ENCODE peak calls at places on chromosomes 11 and 22, in eight cellular contexts. V, P, R, J, M, X, S and D are unnamed samples.

GRCh38 chr22:35540600-35541253 is at the start of gene RASD2:
- DNase-seq in V (no peak), P (peak; percentile 60), R (peak; percentile 55), J (no peak), M (peak; percentile 39), X (peak; percentile 48), S (no peak), D (peak; percentile 44)

GRCh38 chr11:94526645-94527438 is 14.6 kb downstream of the C11orf97 start:
- DNase-seq in V (no peak), P (no peak), R (no peak), J (no peak), M (no peak), X (no peak), S (no peak), D (no peak)

GRCh38 chr11:125345706-125346561 is 150.1 kb downstream of the FEZ1 start:
- DNase-seq in V (peak; percentile 82), P (peak; percentile 84), R (peak; percentile 83), J (peak; percentile 71), M (peak; percentile 84), X (peak; percentile 66), S (peak; percentile 94), D (peak; percentile 82)

GRCh38 chr11:74018331-74019005 is 9.6 kb upstream of the UCP3 start:
- DNase-seq in V (peak; percentile 41), P (peak; percentile 84), R (no peak), J (no peak), M (peak; percentile 95), X (no peak), S (peak; percentile 91), D (no peak)

GRCh38 chr22:30425616-30426394 is at the start of gene MTFP1:
- DNase-seq in V (peak; percentile 56), P (peak; percentile 74), R (peak; percentile 79), J (peak; percentile 63), M (peak; percentile 67), X (peak; percentile 64), S (peak; percentile 61), D (peak; percentile 59)

GRCh38 chr11:55773138-55773537 is at the start of gene OR5D13:
- DNase-seq in V (no peak), P (no peak), R (no peak), J (no peak), M (no peak), X (no peak), S (no peak), D (no peak)

GRCh38 chr11:106172389-106172991 is 95.0 kb downstream of the AASDHPPT start:
- DNase-seq in V (no peak), P (peak; percentile 50), R (no peak), J (no peak), M (no peak), X (no peak), S (no peak), D (no peak)

GRCh38 chr11:78788533-78788932 is 213.9 kb upstream of the NARS2 start:
- DNase-seq in V (no peak), P (no peak), R (no peak), J (no peak), M (no peak), X (no peak), S (no peak), D (no peak)

GRCh38 chr11:63849691-63850090 is 10.8 kb downstream of the MARK2 start:
- DNase-seq in V (no peak), P (no peak), R (no peak), J (no peak), M (no peak), X (no peak), S (no peak), D (no peak)

GRCh38 chr11:69375316-69376154 is 81.6 kb downstream of the MYEOV start:
- DNase-seq in V (no peak), P (no peak), R (no peak), J (no peak), M (peak; percentile 7), X (no peak), S (no peak), D (no peak)

GRCh38 chr11:72067266-72067665 is 13.1 kb downstream of the NUMA1 start:
- DNase-seq in V (no peak), P (no peak), R (no peak), J (no peak), M (no peak), X (no peak), S (no peak), D (no peak)

GRCh38 chr11:93236741-93237675 is 39.2 kb upstream of the SLC36A4 start:
- DNase-seq in V (peak; percentile 53), P (peak; percentile 72), R (peak; percentile 27), J (peak; percentile 29), M (no peak), X (no peak), S (peak; percentile 40), D (no peak)

GRCh38 chr11:73907191-73907590 is 30.4 kb downstream of the PAAF1 start:
- DNase-seq in V (peak; percentile 15), P (no peak), R (no peak), J (no peak), M (peak; percentile 14), X (no peak), S (peak; percentile 28), D (no peak)

DNA sequence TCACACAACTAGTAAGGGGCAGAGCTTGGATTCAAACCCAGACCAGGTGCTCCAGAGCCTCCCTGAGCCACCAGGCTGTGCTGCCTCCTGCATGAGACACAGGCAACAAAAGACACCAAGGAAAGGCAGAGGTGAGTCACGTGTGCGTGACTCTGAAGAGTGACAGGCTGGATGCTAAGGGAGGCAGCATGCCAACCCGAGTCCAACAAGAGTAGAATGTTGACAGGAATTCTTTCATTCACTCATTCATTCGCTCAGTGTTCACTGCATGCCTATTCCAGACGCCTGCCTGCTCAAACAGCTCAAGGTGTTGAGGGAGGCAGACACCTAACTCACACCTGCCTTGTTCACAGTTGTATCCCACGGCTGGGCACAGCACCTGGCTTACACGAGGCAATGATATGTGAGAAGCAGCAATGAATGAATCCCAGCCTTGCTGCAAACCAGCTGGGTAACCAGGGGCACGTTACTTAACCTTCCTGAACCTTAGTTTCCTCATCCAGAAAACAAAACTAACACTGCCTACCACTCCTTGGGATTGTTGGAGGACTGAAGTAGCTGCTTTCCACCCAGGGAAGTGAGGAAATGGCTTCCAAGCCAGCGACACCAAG is 73.8 kb upstream of the ARFGAP3 start:
- DNase-seq in V (peak; percentile 40), P (no peak), R (no peak), J (no peak), M (peak; percentile 39), X (no peak), S (peak; percentile 32), D (no peak)
- TF ChIP-seq CTCF in V (peak; percentile 45), P (no peak), R (no peak), J (no peak), M (peak; percentile 10), X (peak; percentile 28), S (no peak), D (no peak)

GRCh38 chr11:66130978-66131377 is 60.9 kb downstream of the PACS1 start:
- DNase-seq in V (no peak), P (no peak), R (no peak), J (no peak), M (no peak), X (no peak), S (no peak), D (no peak)

GRCh38 chr11:66131937-66132632 is 62.0 kb downstream of the PACS1 start:
- DNase-seq in V (no peak), P (no peak), R (no peak), J (no peak), M (no peak), X (no peak), S (no peak), D (no peak)

GRCh38 chr11:66136752-66137123 is 66.7 kb downstream of the PACS1 start:
- DNase-seq in V (peak; percentile 78), P (peak; percentile 52), R (no peak), J (no peak), M (no peak), X (no peak), S (peak; percentile 44), D (no peak)

DNA sequence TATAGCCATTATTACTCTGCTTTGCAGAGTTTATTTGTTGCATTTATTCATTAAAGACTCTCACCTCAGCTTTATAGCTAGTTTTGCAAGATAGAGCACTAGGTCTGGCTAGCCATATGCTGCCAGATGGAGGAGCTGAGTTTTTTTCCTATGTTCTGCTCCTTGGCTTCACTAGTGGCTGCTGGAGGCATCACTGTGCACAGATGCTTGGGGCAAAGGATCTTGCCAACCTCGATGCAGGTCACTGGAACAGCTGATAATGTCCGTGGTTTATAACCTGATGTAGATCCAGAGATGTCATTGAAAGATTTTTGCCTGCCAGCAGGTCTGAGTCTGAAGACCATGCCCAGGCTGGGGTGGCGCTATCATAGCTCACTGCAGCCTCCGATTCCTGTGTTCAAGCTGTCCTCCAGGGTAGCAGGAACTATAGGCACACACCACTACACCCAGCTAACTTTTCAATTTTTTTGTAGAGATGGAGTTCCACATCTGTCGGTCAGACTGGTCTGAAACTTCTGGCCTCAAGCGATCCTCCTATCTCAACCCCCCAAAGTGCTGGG is 63.2 kb downstream of the PACS1 start:
- DNase-seq in V (no peak), P (no peak), R (no peak), J (no peak), M (no peak), X (no peak), S (no peak), D (no peak)
- TF ChIP-seq CTCF in V (no peak), P (no peak), R (no peak), J (no peak), M (no peak), X (no peak), S (no peak), D (no peak)

GRCh38 chr11:113369411-113369810 is 18.2 kb upstream of the ANKK1 start:
- DNase-seq in V (no peak), P (no peak), R (no peak), J (no peak), M (no peak), X (no peak), S (no peak), D (no peak)

GRCh38 chr11:113373981-113374560 is 13.5 kb upstream of the ANKK1 start:
- DNase-seq in V (no peak), P (no peak), R (no peak), J (no peak), M (no peak), X (no peak), S (no peak), D (no peak)

GRCh38 chr11:113370634-113371033 is 16.9 kb upstream of the ANKK1 start:
- DNase-seq in V (no peak), P (no peak), R (no peak), J (no peak), M (no peak), X (no peak), S (no peak), D (no peak)

GRCh38 chr11:113373306-113373705 is 14.3 kb upstream of the ANKK1 start:
- DNase-seq in V (peak; percentile 15), P (no peak), R (no peak), J (no peak), M (no peak), X (no peak), S (peak; percentile 35), D (no peak)

DNA sequence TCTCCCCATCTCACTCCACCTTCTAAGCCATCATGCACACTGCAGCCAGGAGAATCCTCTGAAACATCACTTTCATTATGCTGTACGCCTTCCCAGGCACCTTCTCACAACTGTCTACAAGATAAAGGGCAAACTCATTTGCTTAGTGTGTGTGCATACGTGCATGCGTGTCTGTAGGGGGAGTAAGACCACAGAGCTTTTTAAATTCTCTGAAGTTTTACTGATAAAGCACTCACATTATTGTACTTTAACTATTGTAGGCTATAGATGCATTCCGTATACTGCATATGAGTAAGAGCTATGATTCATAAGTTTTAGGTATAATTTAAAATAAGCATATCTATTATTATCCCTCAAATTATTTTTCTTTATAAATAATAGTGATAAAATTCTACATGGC is 15.3 kb upstream of the ANKK1 start:
- DNase-seq in V (no peak), P (no peak), R (no peak), J (no peak), M (no peak), X (no peak), S (peak; percentile 13), D (no peak)
- TF ChIP-seq CTCF in V (peak; percentile 52), P (peak; percentile 28), R (no peak), J (peak; percentile 18), M (no peak), X (no peak), S (peak; percentile 30), D (peak; percentile 29)

GRCh38 chr11:92211576-92212167 is 12.9 kb upstream of the FAT3 start:
- DNase-seq in V (peak; percentile 22), P (peak; percentile 68), R (peak; percentile 40), J (peak; percentile 26), M (no peak), X (no peak), S (no peak), D (no peak)
- TF ChIP-seq CTCF in V (peak; percentile 74), P (peak; percentile 50), R (peak; percentile 17), J (peak; percentile 56), M (no peak), X (no peak), S (no peak), D (no peak)